ENCODE peak calls at places on chromosomes 4 and X, in six cellular contexts. I is right lobe of liver; E is adrenal gland; T is effector memory CD4-positive, alpha-beta T cell; F is GM23338; Z is CD8-positive, alpha-beta T cell. P is an unnamed sample. For H3K27me3, the result is how much of the 10 kb centered on the place peaks cover.

GRCh38 chrX:30961805-30962204 is 72.8 kb upstream of the TAB3 start:
- DNase-seq in I (no peak), E (no peak), T (no peak), F (no peak), Z (no peak), P (no peak)

GRCh38 chrX:18931972-18932371 is 51.9 kb downstream of the PHKA2 start:
- DNase-seq in I (no peak), E (no peak), T (no peak), F (peak), Z (no peak), P (no peak)

GRCh38 chrX:40143987-40144386 is 46.2 kb upstream of the BCOR start:
- DNase-seq in I (no peak), E (no peak), T (no peak), F (no peak), Z (no peak), P (no peak)

GRCh38 chr4:97778174-97778573 is 365.1 kb downstream of the STPG2 start:
- DNase-seq in I (no peak), E (no peak), T (no peak), F (no peak), Z (no peak), P (no peak)

GRCh38 chr4:183388777-183389176 is 55.7 kb upstream of the CDKN2AIP start:
- DNase-seq in I (no peak), E (no peak), T (no peak), F (no peak), Z (no peak), P (no peak)

GRCh38 chr4:139783761-139784484 is 118.3 kb downstream of the MGST2 start:
- DNase-seq in I (no peak), E (no peak), T (no peak), F (peak), Z (no peak), P (no peak)

GRCh38 chrX:118459494-118459893 is 36.1 kb upstream of the DOCK11 start:
- DNase-seq in I (no peak), E (peak), T (no peak), F (peak), Z (no peak), P (peak)

GRCh38 chrX:77070108-77070918 is 376.9 kb upstream of the FGF16 start:
- DNase-seq in I (no peak), E (no peak), T (no peak), F (no peak), Z (no peak), P (no peak)

GRCh38 chrX:64192040-64192439 is 13.5 kb downstream of the AMER1 start:
- DNase-seq in I (no peak), E (no peak), T (no peak), F (no peak), Z (peak), P (no peak)

GRCh38 chr4:65007841-65008439 is 598.7 kb upstream of the TECRL start:
- DNase-seq in I (no peak), E (no peak), T (no peak), F (peak), Z (no peak), P (no peak)

GRCh38 chrX:41827886-41828285 is 95.5 kb downstream of the CASK start:
- DNase-seq in I (no peak), E (no peak), T (no peak), F (no peak), Z (no peak), P (no peak)

GRCh38 chr4:99816611-99817309 is at the start of gene DAPP1:
- DNase-seq in I (peak), E (peak), T (peak), F (no peak), Z (peak), P (peak)

GRCh38 chr4:168674077-168674747 is 177.4 kb downstream of the PALLD start:
- DNase-seq in I (no peak), E (no peak), T (no peak), F (no peak), Z (no peak), P (no peak)

GRCh38 chr4:1001561-1002130 is 8.4 kb upstream of the SLC26A1 start:
- DNase-seq in I (no peak), E (no peak), T (no peak), F (peak), Z (no peak), P (no peak)

GRCh38 chrX:40380649-40381488 is 199.9 kb upstream of the ATP6AP2 start:
- DNase-seq in I (no peak), E (no peak), T (no peak), F (no peak), Z (no peak), P (no peak)

GRCh38 chrX:40098264-40099045 is 697 bp upstream of the BCOR start:
- DNase-seq in I (peak), E (peak), T (peak), F (peak), Z (no peak), P (peak)

GRCh38 chr4:41430796-41431195 is 107.2 kb upstream of the LIMCH1 start:
- DNase-seq in I (no peak), E (no peak), T (no peak), F (no peak), Z (no peak), P (no peak)

GRCh38 chr4:169238445-169238844 is 32.3 kb downstream of the SH3RF1 start:
- DNase-seq in I (no peak), E (peak), T (no peak), F (no peak), Z (no peak), P (no peak)

GRCh38 chrX:12978205-12979010 is 3.5 kb downstream of the TMSB4X start:
- DNase-seq in I (peak), E (peak), T (peak), F (peak), Z (peak), P (peak)

GRCh38 chr4:128454281-128455075 is 166.9 kb upstream of the PGRMC2 start:
- DNase-seq in I (peak), E (peak), T (peak), F (peak), Z (peak), P (peak)

GRCh38 chr4:165864228-165864627 is 8.8 kb upstream of the TLL1 start:
- DNase-seq in I (no peak), E (no peak), T (no peak), F (no peak), Z (no peak), P (no peak)

GRCh38 chr4:96677499-96677898 is 837.6 kb downstream of the PDHA2 start:
- DNase-seq in I (no peak), E (no peak), T (no peak), F (no peak), Z (no peak), P (no peak)

GRCh38 chr4:89572224-89572858 is 264.6 kb downstream of the SNCA start:
- DNase-seq in I (no peak), E (no peak), T (no peak), F (peak), Z (no peak), P (no peak)

GRCh38 chr4:100823066-100823992 is 305.5 kb upstream of the EMCN start:
- DNase-seq in I (no peak), E (no peak), T (no peak), F (no peak), Z (no peak), P (no peak)

GRCh38 chrX:39654183-39654925 is 443.4 kb downstream of the BCOR start:
- DNase-seq in I (no peak), E (no peak), T (no peak), F (peak), Z (no peak), P (no peak)

GRCh38 chr4:109673303-109673702 is 29.9 kb downstream of the CASP6 start:
- DNase-seq in I (no peak), E (no peak), T (no peak), F (no peak), Z (no peak), P (no peak)

GRCh38 chr4:119589165-119589564 is 39.4 kb downstream of the PDE5A start:
- DNase-seq in I (no peak), E (no peak), T (no peak), F (no peak), Z (no peak), P (no peak)

GRCh38 chrX:39705299-39705698 is 392.5 kb downstream of the BCOR start:
- DNase-seq in I (peak), E (peak), T (no peak), F (peak), Z (no peak), P (no peak)

GRCh38 chrX:47751670-47752069 is 85.0 kb upstream of the ZNF81 start:
- DNase-seq in I (peak), E (peak), T (no peak), F (peak), Z (no peak), P (peak)

GRCh38 chr4:20075479-20075878 is 176.2 kb upstream of the SLIT2 start:
- DNase-seq in I (no peak), E (no peak), T (no peak), F (no peak), Z (no peak), P (no peak)

GRCh38 chrX:77422886-77423648 is 24.1 kb upstream of the FGF16 start:
- DNase-seq in I (no peak), E (no peak), T (no peak), F (peak), Z (no peak), P (no peak)

GRCh38 chr4:6180841-6181631 is 19.3 kb downstream of the JAKMIP1 start:
- DNase-seq in I (no peak), E (no peak), T (peak), F (no peak), Z (peak), P (peak)

GRCh38 chr4:6179362-6179761 is 21.0 kb downstream of the JAKMIP1 start:
- DNase-seq in I (no peak), E (no peak), T (peak), F (no peak), Z (no peak), P (peak)

GRCh38 chr4:6184169-6184568 is 16.2 kb downstream of the JAKMIP1 start:
- DNase-seq in I (no peak), E (no peak), T (no peak), F (no peak), Z (no peak), P (no peak)

GRCh38 chr4:6182390-6183280 is 17.7 kb downstream of the JAKMIP1 start:
- DNase-seq in I (no peak), E (no peak), T (no peak), F (no peak), Z (no peak), P (no peak)

DNA sequence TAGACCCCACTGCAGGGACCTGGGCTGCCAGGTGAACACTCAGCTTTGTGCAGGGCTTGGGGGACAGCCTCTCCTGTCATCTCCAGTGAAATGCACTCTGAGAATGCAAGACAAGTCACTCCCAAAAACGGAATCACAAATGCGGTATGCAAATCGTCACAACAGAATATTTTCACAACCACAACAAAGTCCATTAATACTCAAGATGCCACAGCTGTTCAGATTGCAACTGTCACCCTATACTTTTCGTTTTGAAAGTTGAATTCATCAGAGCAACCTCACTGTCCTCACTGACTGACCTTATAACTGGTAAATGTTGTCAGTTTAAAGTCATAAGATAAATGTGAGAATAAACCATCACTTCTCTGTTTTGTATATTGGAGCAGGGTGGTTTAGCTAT is 16.6 kb downstream of the JAKMIP1 start:
- DNase-seq in I (no peak), E (no peak), T (no peak), F (no peak), Z (no peak), P (peak)
- H3K27ac ChIP-seq in I (no peak), E (no peak), T (no peak), F (no peak), Z (no peak), P (no peak)

DNA sequence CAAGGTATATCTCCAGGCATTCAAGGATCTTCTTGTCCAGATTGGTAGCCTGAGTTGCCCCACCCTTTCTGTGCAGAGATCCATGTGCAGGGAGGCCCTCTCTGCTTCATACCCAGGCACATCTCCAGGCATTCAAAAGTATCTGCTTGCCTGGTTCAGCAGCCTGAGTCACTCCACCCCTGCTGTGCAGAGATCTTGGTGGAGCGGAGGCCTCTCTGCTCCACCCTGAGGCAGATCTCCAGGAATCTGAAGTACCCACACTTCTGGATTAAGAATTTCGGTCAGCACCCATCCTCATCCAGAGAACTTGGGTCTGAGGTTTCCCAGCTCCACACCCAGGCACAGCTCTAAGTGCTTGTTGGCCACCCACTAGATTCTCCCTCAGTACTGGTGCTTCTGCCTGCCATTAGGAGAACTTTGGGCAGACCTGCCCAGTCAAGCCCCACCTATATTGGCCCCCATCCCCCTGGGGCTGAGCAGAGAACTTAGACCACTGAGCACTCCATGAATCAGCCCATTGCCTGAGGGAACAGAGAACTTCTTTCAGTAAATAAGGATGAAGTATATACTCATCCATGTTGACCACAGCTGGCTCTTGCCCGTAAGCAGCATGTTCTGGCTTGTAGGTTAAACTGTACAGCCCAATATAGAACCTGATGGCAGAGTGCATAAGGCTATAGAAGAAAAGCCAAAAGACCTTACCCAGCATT is 199.5 kb upstream of the ZCCHC13 start:
- DNase-seq in I (no peak), E (no peak), T (no peak), F (no peak), Z (no peak), P (no peak)
- H3K4me3 ChIP-seq in I (no peak), E (no peak), T (no peak), F (no peak), Z (no peak), P (no peak)

GRCh38 chrX:131792789-131793462 is 230.2 kb upstream of the STK26 start:
- DNase-seq in I (peak), E (peak), T (no peak), F (no peak), Z (peak), P (peak)
- H3K27me3 ChIP-seq in I (under half), E (under half), T (under half), F (under half), Z (under half), P (under half)

GRCh38 chr4:47531241-47531953 is 46.3 kb downstream of the ATP10D start:
- DNase-seq in I (no peak), E (peak), T (peak), F (peak), Z (peak), P (peak)
- H3K27ac ChIP-seq in I (no peak), E (peak), T (no peak), F (peak), Z (no peak), P (no peak)

GRCh38 chr4:138562544-138562961 is 320.4 kb upstream of the SLC7A11 start:
- DNase-seq in I (no peak), E (no peak), T (no peak), F (no peak), Z (no peak), P (no peak)
- H3K4me3 ChIP-seq in I (no peak), E (no peak), T (no peak), F (no peak), Z (no peak), P (no peak)

GRCh38 chrX:134545524-134545923 is 85.6 kb downstream of the HPRT1 start:
- DNase-seq in I (no peak), E (no peak), T (no peak), F (peak), Z (no peak), P (no peak)
- H3K27me3 ChIP-seq in I (under half), E (under half), T (half or more), F (under half), Z (under half), P (under half)

GRCh38 chr4:81786770-81787169 is 315.1 kb upstream of the RASGEF1B start:
- DNase-seq in I (no peak), E (no peak), T (no peak), F (no peak), Z (no peak), P (no peak)
- H3K27ac ChIP-seq in I (no peak), E (no peak), T (no peak), F (no peak), Z (no peak), P (no peak)